ENCODE peak calls at places on chromosomes 12 and 14, in six cellular contexts. R is iPS-NIHi11, L is aorta, C is COR-L47, N is occipital lobe, E is body of pancreas. U is an unnamed sample.

GRCh38 chr12:46722737-46723136 is 103.1 kb downstream of the SLC38A4 start:
- DNase-seq in R (no peak), L (no peak), C (no peak), N (no peak), E (no peak), U (no peak)

GRCh38 chr12:92242917-92243316 is 97.3 kb upstream of the BTG1 start:
- DNase-seq in R (no peak), L (no peak), C (no peak), N (no peak), E (no peak), U (no peak)

GRCh38 chr12:113485330-113485729 is 13.7 kb upstream of the LHX5 start:
- DNase-seq in R (peak), L (no peak), C (no peak), N (no peak), E (no peak), U (no peak)

GRCh38 chr14:23070262-23071129 is 13.2 kb upstream of the CDH24 start:
- DNase-seq in R (no peak), L (no peak), C (no peak), N (no peak), E (no peak), U (no peak)

GRCh38 chr12:108702534-108702933 is 28.8 kb downstream of the CORO1C start:
- DNase-seq in R (no peak), L (no peak), C (no peak), N (no peak), E (no peak), U (no peak)

GRCh38 chr12:27733052-27733656 is 22.5 kb downstream of the MRPS35 start:
- DNase-seq in R (peak), L (no peak), C (no peak), N (no peak), E (peak), U (no peak)

GRCh38 chr12:109701064-109701463 is 12.6 kb upstream of the FAM222A start:
- DNase-seq in R (no peak), L (no peak), C (no peak), N (no peak), E (no peak), U (no peak)

GRCh38 chr12:27705263-27705662 is 5.4 kb upstream of the MRPS35 start:
- DNase-seq in R (no peak), L (no peak), C (no peak), N (no peak), E (no peak), U (no peak)

GRCh38 chr12:121175383-121176119 is 34.4 kb upstream of the P2RX4 start:
- DNase-seq in R (no peak), L (no peak), C (no peak), N (peak), E (no peak), U (no peak)

GRCh38 chr12:111842556-111843396 is 748 bp downstream of the MAPKAPK5 start:
- DNase-seq in R (no peak), L (no peak), C (no peak), N (no peak), E (no peak), U (peak)

GRCh38 chr14:104970231-104971068 is 7.7 kb downstream of the AHNAK2 start:
- DNase-seq in R (peak), L (peak), C (no peak), N (no peak), E (no peak), U (no peak)

GRCh38 chr14:106564058-106564643 is 1037.8 kb downstream of the TMEM121 start:
- DNase-seq in R (peak), L (no peak), C (peak), N (no peak), E (peak), U (no peak)

GRCh38 chr12:65051196-65051595 is 69.9 kb downstream of the WIF1 start:
- DNase-seq in R (no peak), L (no peak), C (no peak), N (no peak), E (no peak), U (no peak)

GRCh38 chr14:84312551-84312950 is 1217.4 kb upstream of the FLRT2 start:
- DNase-seq in R (no peak), L (no peak), C (no peak), N (no peak), E (no peak), U (no peak)

GRCh38 chr14:24063263-24063836 is 8.0 kb upstream of the CPNE6 start:
- DNase-seq in R (no peak), L (no peak), C (no peak), N (no peak), E (peak), U (no peak)

GRCh38 chr12:1870086-1870485 is 48.4 kb downstream of the CACNA2D4 start:
- DNase-seq in R (no peak), L (no peak), C (no peak), N (no peak), E (no peak), U (no peak)

GRCh38 chr12:20127401-20127800 is 240.9 kb upstream of the PDE3A start:
- DNase-seq in R (no peak), L (no peak), C (no peak), N (no peak), E (no peak), U (no peak)

GRCh38 chr12:105507311-105508035 is 177.0 kb downstream of the C12orf75 start:
- DNase-seq in R (no peak), L (no peak), C (no peak), N (no peak), E (no peak), U (no peak)

GRCh38 chr12:25301798-25302197 is 51.1 kb upstream of the KRAS start:
- DNase-seq in R (no peak), L (no peak), C (no peak), N (no peak), E (no peak), U (no peak)

GRCh38 chr14:61461808-61462275 is 140.5 kb downstream of the PRKCH start:
- DNase-seq in R (peak), L (no peak), C (peak), N (peak), E (no peak), U (no peak)

GRCh38 chr12:62767506-62767905 is 167.4 kb downstream of the PPM1H start:
- DNase-seq in R (no peak), L (no peak), C (no peak), N (no peak), E (no peak), U (no peak)

GRCh38 chr12:92075425-92075891 is 70.2 kb downstream of the BTG1 start:
- DNase-seq in R (no peak), L (no peak), C (no peak), N (no peak), E (no peak), U (no peak)

GRCh38 chr12:115411121-115411520 is 727.1 kb upstream of the TBX3 start:
- DNase-seq in R (peak), L (no peak), C (no peak), N (no peak), E (no peak), U (no peak)